ENCODE peak calls at places on chromosomes 5 and 9, in five cellular contexts. C is foreskin fibroblast, J is A549, W is astrocyte, N is progenitor cell of endocrine pancreas. B is an unnamed sample.

GRCh38 chr5:43268188-43268820 is 44.9 kb downstream of the HMGCS1 start:
- DNase-seq in C (no peak), W (no peak), N (no peak), J (no peak), B (no peak)

GRCh38 chr9:21616082-21616778 is 134.1 kb upstream of the IFNE start:
- DNase-seq in J (peak; percentile 69), C (peak; percentile 95), N (no peak), W (peak; percentile 100), B (no peak)

GRCh38 chr5:1874820-1875219 is 7.9 kb downstream of the IRX4 start:
- DNase-seq in N (no peak), W (no peak), C (no peak), J (no peak), B (no peak)

GRCh38 chr9:108850293-108850897 is 5.4 kb downstream of the ACTL7B start:
- DNase-seq in N (no peak), W (peak; percentile 4), J (no peak), C (peak; percentile 32), B (no peak)

GRCh38 chr5:35183243-35183955 is 46.9 kb downstream of the PRLR start:
- DNase-seq in C (peak; percentile 52), W (peak; percentile 20), J (peak; percentile 6), N (no peak), B (no peak)

GRCh38 chr5:146041180-146041789 is 64.1 kb downstream of the PLAC8L1 start:
- DNase-seq in W (no peak), J (no peak), N (no peak), C (no peak), B (no peak)

GRCh38 chr5:72302171-72302570 is 17.9 kb downstream of the MRPS27 start:
- DNase-seq in N (no peak), W (no peak), J (no peak), C (no peak), B (no peak)

GRCh38 chr9:116639251-116639741 is 47.8 kb upstream of the TRIM32 start:
- DNase-seq in J (no peak), W (peak; percentile 62), N (no peak), C (peak; percentile 36), B (no peak)

GRCh38 chr9:134628354-134628736 is 13.3 kb upstream of the COL5A1 start:
- DNase-seq in N (no peak), C (no peak), W (no peak), J (no peak), B (no peak)

GRCh38 chr5:127892467-127893207 is 189.4 kb downstream of the CCDC192 start:
- DNase-seq in W (peak; percentile 77), C (no peak), J (no peak), N (no peak), B (no peak)

GRCh38 chr5:107607656-107608368 is 62.9 kb downstream of the EFNA5 start:
- DNase-seq in J (no peak), W (no peak), C (no peak), N (no peak), B (no peak)

GRCh38 chr9:91534374-91534773 is 110.7 kb upstream of the NFIL3 start:
- DNase-seq in N (no peak), W (peak; percentile 69), C (no peak), J (no peak), B (no peak)

GRCh38 chr5:31192442-31192841 is 1.0 kb upstream of the CDH6 start:
- DNase-seq in W (no peak), C (no peak), J (no peak), N (no peak), B (no peak)

GRCh38 chr5:53318303-53318702 is 162.1 kb upstream of the FST start:
- DNase-seq in C (no peak), W (no peak), J (no peak), N (no peak), B (no peak)

GRCh38 chr9:114465906-114466900 is 39.1 kb downstream of the WHRN start:
- DNase-seq in N (no peak), C (no peak), W (no peak), J (no peak), B (no peak)

GRCh38 chr5:93364386-93364785 is 216.6 kb downstream of the NR2F1-AS1 start:
- DNase-seq in C (no peak), W (no peak), J (no peak), N (no peak), B (no peak)

GRCh38 chr9:129023036-129023907 is 4.9 kb downstream of the SH3GLB2 start:
- DNase-seq in W (peak; percentile 70), C (peak; percentile 87), N (no peak), J (no peak), B (no peak)

GRCh38 chr5:135016926-135017325 is 17.1 kb downstream of the PITX1 start:
- DNase-seq in W (no peak), C (no peak), J (no peak), N (no peak), B (no peak)

GRCh38 chr9:116075191-116075590 is 78.4 kb upstream of the PAPPA start:
- DNase-seq in J (no peak), W (peak; percentile 92), C (peak; percentile 94), N (no peak), B (no peak)

GRCh38 chr5:128920345-128921215 is 44.7 kb upstream of the SLC27A6 start:
- DNase-seq in J (no peak), N (no peak), C (peak; percentile 73), W (peak; percentile 53), B (no peak)

GRCh38 chr5:177598477-177598876 is 1.5 kb upstream of the B4GALT7 start:
- DNase-seq in C (no peak), N (no peak), W (no peak), J (no peak), B (no peak)

GRCh38 chr5:143679777-143680176 is 132.2 kb upstream of the HMHB1 start:
- DNase-seq in W (no peak), J (no peak), C (peak; percentile 55), N (no peak), B (no peak)

GRCh38 chr9:16221350-16221749 is 649.1 kb downstream of the BNC2 start:
- DNase-seq in C (no peak), W (no peak), J (no peak), N (no peak), B (no peak)

GRCh38 chr5:156934450-156935211 is 28.4 kb downstream of the TIMD4 start:
- DNase-seq in N (no peak), C (no peak), J (peak; percentile 8), W (no peak), B (no peak)

GRCh38 chr9:116494815-116495634 is 192.1 kb upstream of the TRIM32 start:
- DNase-seq in W (no peak), N (no peak), J (no peak), C (no peak), B (no peak)

GRCh38 chr5:73374520-73375235 is 73.9 kb downstream of the FOXD1 start:
- DNase-seq in W (peak; percentile 89), J (no peak), N (no peak), C (peak; percentile 73), B (no peak)

GRCh38 chr5:143653256-143653655 is 158.7 kb upstream of the HMHB1 start:
- DNase-seq in W (no peak), N (no peak), J (no peak), C (no peak), B (no peak)

GRCh38 chr9:133371261-133371711 is 4.6 kb downstream of the SURF4 start:
- DNase-seq in J (no peak), W (peak; percentile 31), N (no peak), C (no peak), B (no peak)

GRCh38 chr5:170071748-170072147 is 33.9 kb upstream of the FOXI1 start:
- DNase-seq in J (no peak), W (no peak), N (no peak), C (no peak), B (no peak)

GRCh38 chr5:77366717-77367500 is 125.2 kb downstream of the WDR41 start:
- DNase-seq in C (no peak), N (no peak), J (no peak), W (no peak), B (no peak)
- TF ChIP-seq CTCF in C (no peak), N (peak; percentile 16), J (no peak), W (no peak), B (no peak)

GRCh38 chr9:76218868-76219462 is 175.3 kb downstream of the RFK start:
- DNase-seq in N (no peak), C (no peak), J (no peak), W (peak; percentile 36), B (no peak)

GRCh38 chr9:76221423-76221822 is 172.8 kb downstream of the RFK start:
- DNase-seq in W (no peak), J (no peak), C (no peak), N (no peak), B (no peak)

GRCh38 chr9:76216161-76216649 is 178.0 kb downstream of the RFK start:
- DNase-seq in C (peak; percentile 91), W (peak; percentile 98), J (peak; percentile 13), N (no peak), B (no peak)

GRCh38 chr9:76218151-76218867 is 175.9 kb downstream of the RFK start:
- DNase-seq in W (peak; percentile 77), C (no peak), N (no peak), J (no peak), B (no peak)

DNA sequence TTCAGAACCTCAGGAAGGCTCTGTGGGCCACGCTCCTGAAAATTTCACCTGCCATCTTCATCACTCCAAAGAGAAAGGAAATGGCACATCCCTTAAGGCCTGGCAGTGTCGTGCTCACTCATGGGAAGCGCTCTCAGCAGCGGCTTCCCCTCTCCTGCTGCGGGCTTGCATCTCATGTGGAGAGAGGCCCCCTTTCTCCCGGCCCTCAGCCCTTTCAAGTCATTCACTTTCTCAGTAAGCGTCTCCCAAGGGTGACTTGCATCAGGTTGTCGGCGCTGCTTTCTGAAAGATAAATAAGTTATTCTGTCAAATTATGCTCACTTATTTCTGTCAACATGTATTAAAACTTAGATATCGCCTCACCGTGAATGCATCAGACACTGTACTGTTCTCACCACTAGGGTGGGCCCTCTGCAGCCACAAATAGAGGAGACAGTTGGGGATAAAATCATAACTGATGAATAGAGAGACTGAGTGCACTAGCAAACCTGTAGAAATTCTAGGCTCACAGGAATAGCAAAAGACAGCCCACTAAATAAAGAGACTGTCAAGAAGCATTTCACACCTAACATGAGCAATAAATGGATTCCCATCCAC is 174.6 kb downstream of the RFK start:
- DNase-seq in W (no peak), C (no peak), N (no peak), J (no peak), B (no peak)
- TF ChIP-seq CTCF in W (peak; percentile 35), C (peak; percentile 20), N (peak; percentile 25), J (peak; percentile 17), B (no peak)

DNA sequence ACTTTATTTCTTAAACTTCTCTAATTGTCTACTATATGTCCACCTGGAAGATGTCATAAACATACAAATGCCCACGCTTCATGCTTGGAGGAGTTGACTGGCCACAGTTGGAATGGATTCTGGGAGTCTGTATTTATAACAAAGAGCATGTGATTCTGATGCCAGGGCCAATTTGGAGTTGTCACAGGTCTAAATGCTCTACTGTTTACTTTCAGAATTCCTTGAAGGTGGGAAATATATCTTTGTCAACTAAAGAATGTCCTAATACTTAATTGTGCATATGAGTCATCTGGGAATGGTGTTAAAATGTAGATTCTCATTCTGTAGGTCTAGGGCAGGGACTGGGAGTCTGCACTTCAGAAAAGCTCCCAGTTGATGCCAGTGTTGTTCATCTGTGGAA is 196.1 kb downstream of the ANXA1 start:
- DNase-seq in W (peak; percentile 59), J (no peak), C (no peak), N (no peak), B (no peak)
- TF ChIP-seq CTCF in W (no peak), J (no peak), C (no peak), N (no peak), B (no peak)

GRCh38 chr9:72614057-72614456 is 92.6 kb downstream of the TMC1 start:
- DNase-seq in C (no peak), N (no peak), J (no peak), W (no peak), B (no peak)

GRCh38 chr9:72615931-72616330 is 94.5 kb downstream of the TMC1 start:
- DNase-seq in N (no peak), J (no peak), W (no peak), C (peak; percentile 10), B (no peak)

GRCh38 chr9:72612449-72612848 is 91.0 kb downstream of the TMC1 start:
- DNase-seq in N (no peak), J (no peak), W (no peak), C (no peak), B (no peak)
- TF ChIP-seq CTCF in N (no peak), J (peak; percentile 12), W (no peak), C (no peak), B (no peak)

B was measured in mesothelial cell of epicardium.